ENCODE peak calls at places on chromosome 5, in seven cellular contexts. W is fibroblast of the aortic adventitia; E is Calu3; N is NCI-H1105; G is DND-41; C is RCC 7860; V is stimulated activated CD8-positive, alpha-beta memory T cell treated with anti-CD3 and anti-CD28 coated beads, Interleukin-4, amount 100 ng/mL, for 4 hours. Q is an unnamed sample.

GRCh38 chr5:158317507-158317906 is 458.6 kb upstream of the CLINT1 start:
- DNase-seq in W (no peak), E (no peak), N (no peak), G (no peak), C (no peak), V (no peak), Q (no peak)

GRCh38 chr5:60463179-60463868 is 236.6 kb downstream of the DEPDC1B start:
- DNase-seq in W (peak; percentile 80), E (peak; percentile 1), N (no peak), G (no peak), C (no peak), V (no peak), Q (peak; percentile 4)

GRCh38 chr5:138223532-138223931 is 10.4 kb upstream of the CDC23 start:
- DNase-seq in W (no peak), E (no peak), N (no peak), G (no peak), C (no peak), V (no peak), Q (no peak)

GRCh38 chr5:76451046-76451701 is 48.1 kb downstream of the IQGAP2 start:
- DNase-seq in W (no peak), E (no peak), N (no peak), G (no peak), C (no peak), V (no peak), Q (peak; percentile 65)

GRCh38 chr5:122313001-122313402 is 965 bp downstream of the SNCAIP start:
- DNase-seq in W (peak; percentile 45), E (peak; percentile 11), N (no peak), G (no peak), C (no peak), V (no peak), Q (no peak)

GRCh38 chr5:160869962-160870521 is 18.0 kb upstream of the ATP10B start:
- DNase-seq in W (no peak), E (no peak), N (no peak), G (no peak), C (no peak), V (no peak), Q (no peak)

GRCh38 chr5:4576161-4576748 is 563.9 kb upstream of the ADAMTS16 start:
- DNase-seq in W (peak; percentile 81), E (no peak), N (no peak), G (peak; percentile 48), C (peak; percentile 27), V (no peak), Q (no peak)

GRCh38 chr5:115579747-115580173 is 22.5 kb downstream of the TICAM2 start:
- DNase-seq in W (peak; percentile 23), E (no peak), N (no peak), G (no peak), C (no peak), V (no peak), Q (no peak)

GRCh38 chr5:33973271-33973670 is 11.2 kb downstream of the SLC45A2 start:
- DNase-seq in W (no peak), E (no peak), N (no peak), G (no peak), C (no peak), V (no peak), Q (no peak)

GRCh38 chr5:469752-470483 is 26.9 kb downstream of the EXOC3 start:
- DNase-seq in W (no peak), E (no peak), N (no peak), G (no peak), C (no peak), V (no peak), Q (no peak)

GRCh38 chr5:21165344-21165743 is 1177.3 kb upstream of the CDH18 start:
- DNase-seq in W (no peak), E (no peak), N (no peak), G (no peak), C (no peak), V (no peak), Q (no peak)

GRCh38 chr5:25444697-25445096 is 799.9 kb upstream of the CDH10 start:
- DNase-seq in W (no peak), E (no peak), N (no peak), G (no peak), C (no peak), V (no peak), Q (no peak)

GRCh38 chr5:126970517-126971017 is 59.8 kb downstream of the MARCHF3 start:
- DNase-seq in W (peak; percentile 99), E (no peak), N (no peak), G (no peak), C (peak; percentile 87), V (no peak), Q (peak; percentile 54)

GRCh38 chr5:148425808-148426207 is 42.0 kb downstream of the FBXO38 start:
- DNase-seq in W (peak; percentile 6), E (no peak), N (no peak), G (no peak), C (no peak), V (no peak), Q (no peak)

GRCh38 chr5:170495796-170496195 is 8.0 kb upstream of the KCNIP1 start:
- DNase-seq in W (no peak), E (no peak), N (no peak), G (no peak), C (peak; percentile 73), V (no peak), Q (no peak)

GRCh38 chr5:134468921-134469400 is 56.5 kb upstream of the JADE2 start:
- DNase-seq in W (no peak), E (no peak), N (no peak), G (no peak), C (no peak), V (no peak), Q (no peak)

GRCh38 chr5:1476967-1477310 is 31.7 kb upstream of the SLC6A3 start:
- DNase-seq in W (no peak), E (no peak), N (no peak), G (no peak), C (no peak), V (no peak), Q (no peak)

GRCh38 chr5:33272288-33272687 is 168.5 kb upstream of the TARS1 start:
- DNase-seq in W (peak; percentile 94), E (no peak), N (no peak), G (no peak), C (peak; percentile 100), V (no peak), Q (no peak)

GRCh38 chr5:104998169-104998568 is 1435.6 kb upstream of the NUDT12 start:
- DNase-seq in W (no peak), E (no peak), N (no peak), G (no peak), C (no peak), V (no peak), Q (no peak)

GRCh38 chr5:178201927-178202235 is 2.5 kb upstream of the HNRNPAB start:
- DNase-seq in W (no peak), E (no peak), N (no peak), G (no peak), C (peak; percentile 39), V (no peak), Q (peak; percentile 59)

GRCh38 chr5:159971038-159971437 is 37.9 kb upstream of the TTC1 start:
- DNase-seq in W (peak; percentile 44), E (no peak), N (no peak), G (no peak), C (no peak), V (no peak), Q (no peak)

GRCh38 chr5:39876146-39876545 is 451.4 kb upstream of the DAB2 start:
- DNase-seq in W (peak; percentile 16), E (no peak), N (no peak), G (no peak), C (no peak), V (no peak), Q (no peak)

GRCh38 chr5:174323878-174324281 is 278.4 kb downstream of the NSG2 start:
- DNase-seq in W (no peak), E (peak; percentile 76), N (peak; percentile 23), G (no peak), C (peak; percentile 60), V (no peak), Q (peak; percentile 28)

GRCh38 chr5:111143910-111144309 is 51.8 kb downstream of the WDR36 start:
- DNase-seq in W (peak; percentile 98), E (no peak), N (no peak), G (peak; percentile 10), C (peak; percentile 50), V (no peak), Q (no peak)

GRCh38 chr5:96905864-96906263 is 29.6 kb downstream of the ERAP2 start:
- DNase-seq in W (no peak), E (no peak), N (no peak), G (no peak), C (no peak), V (no peak), Q (no peak)

GRCh38 chr5:119808474-119808873 is 179.1 kb downstream of the FAM170A start:
- DNase-seq in W (no peak), E (no peak), N (no peak), G (no peak), C (no peak), V (no peak), Q (no peak)

GRCh38 chr5:29042152-29042551 is 2003.8 kb upstream of the CDH9 start:
- DNase-seq in W (no peak), E (no peak), N (no peak), G (no peak), C (no peak), V (no peak), Q (no peak)

GRCh38 chr5:168592014-168592368 is 12.8 kb upstream of the PANK3 start:
- DNase-seq in W (peak; percentile 75), E (no peak), N (no peak), G (no peak), C (no peak), V (no peak), Q (no peak)